ENCODE peak calls at places on chromosomes 12 and 14, in five cellular contexts. U is T47D, C is non-pigmented ciliary epithelial cell, R is MM.1S, F is kidney. A is an unnamed sample.

GRCh38 chr12:92244036-92244435 is 98.4 kb upstream of the BTG1 start:
- DNase-seq in U (no peak), C (no peak), R (no peak), F (no peak), A (no peak)

GRCh38 chr14:105240811-105241576 is 7.3 kb upstream of the BTBD6 start:
- DNase-seq in U (no peak), C (no peak), R (no peak), F (peak), A (no peak)

GRCh38 chr14:89455412-89455811 is 38.4 kb upstream of the FOXN3 start:
- DNase-seq in U (no peak), C (no peak), R (no peak), F (no peak), A (no peak)

GRCh38 chr14:101965145-101965531 is 765 bp downstream of the DYNC1H1 start:
- DNase-seq in U (peak), C (no peak), R (peak), F (peak), A (peak)

GRCh38 chr12:89384050-89384749 is 31.9 kb upstream of the DUSP6 start:
- DNase-seq in U (no peak), C (peak), R (no peak), F (no peak), A (no peak)

GRCh38 chr12:101859664-101860607 is 17.4 kb upstream of the DRAM1 start:
- DNase-seq in U (no peak), C (no peak), R (no peak), F (no peak), A (peak)

GRCh38 chr12:12508612-12509011 is 54.1 kb downstream of the DUSP16 start:
- DNase-seq in U (no peak), C (no peak), R (no peak), F (no peak), A (no peak)

GRCh38 chr14:30214456-30215090 is 286.9 kb upstream of the PRKD1 start:
- DNase-seq in U (peak), C (no peak), R (peak), F (no peak), A (peak)

GRCh38 chr14:74945261-74945851 is 10.0 kb downstream of the PGF start:
- DNase-seq in U (peak), C (no peak), R (peak), F (no peak), A (peak)